ENCODE peak calls at places on chromosomes 16 and 17, in ten cellular contexts. N is foreskin fibroblast, Q is upper lobe of right lung, K is GM06990, H is AG10803, X is GM10248, L is Peyer's patch, M is NB4, I is B cell, G is GM13977. C is an unnamed sample.

GRCh38 chr17:12599185-12599920 is 66.3 kb upstream of the MYOCD start:
- DNase-seq in N (peak), Q (no peak), K (no peak), H (no peak), X (no peak), L (no peak), M (no peak), I (no peak), G (no peak), C (no peak)

GRCh38 chr17:37168731-37169353 is 206.9 kb upstream of the C17orf78 start:
- DNase-seq in N (no peak), Q (no peak), K (no peak), H (no peak), X (no peak), L (no peak), M (peak), I (no peak), G (no peak), C (no peak)

GRCh38 chr17:40442392-40443195 is 656 bp upstream of the IGFBP4 start:
- DNase-seq in N (peak), Q (peak), K (no peak), H (no peak), X (no peak), L (no peak), M (peak), I (peak), G (no peak), C (no peak)

GRCh38 chr17:2892305-2892971 is 96.2 kb downstream of the RAP1GAP2 start:
- DNase-seq in N (peak), Q (no peak), K (no peak), H (peak), X (no peak), L (no peak), M (peak), I (no peak), G (no peak), C (no peak)

GRCh38 chr17:32487460-32488176 is 825 bp downstream of the CDK5R1 start:
- DNase-seq in N (peak), Q (peak), K (peak), H (no peak), X (peak), L (peak), M (no peak), I (peak), G (peak), C (peak)

GRCh38 chr17:71578446-71578845 is 542.4 kb upstream of the SOX9 start:
- DNase-seq in N (no peak), Q (no peak), K (no peak), H (no peak), X (no peak), L (no peak), M (no peak), I (no peak), G (no peak), C (no peak)

GRCh38 chr17:81120149-81120484 is 45.2 kb upstream of the PVALEF start:
- DNase-seq in N (no peak), Q (no peak), K (no peak), H (no peak), X (no peak), L (no peak), M (no peak), I (no peak), G (no peak), C (no peak)

GRCh38 chr17:56995776-56996175 is 17.8 kb downstream of the SCPEP1 start:
- DNase-seq in N (no peak), Q (no peak), K (no peak), H (no peak), X (no peak), L (no peak), M (no peak), I (no peak), G (no peak), C (no peak)

GRCh38 chr16:17885659-17886200 is 415.0 kb upstream of the XYLT1 start:
- DNase-seq in N (no peak), Q (no peak), K (no peak), H (no peak), X (no peak), L (no peak), M (no peak), I (no peak), G (no peak), C (no peak)

GRCh38 chr17:32626371-32626770 is 139.6 kb downstream of the CDK5R1 start:
- DNase-seq in N (no peak), Q (no peak), K (no peak), H (no peak), X (no peak), L (no peak), M (no peak), I (no peak), G (no peak), C (no peak)

GRCh38 chr17:1179112-1179634 is 608 bp downstream of the ABR start:
- DNase-seq in N (peak), Q (no peak), K (no peak), H (no peak), X (no peak), L (no peak), M (no peak), I (peak), G (no peak), C (no peak)

GRCh38 chr16:58088116-58088515 is 41.1 kb downstream of the CFAP20 start:
- DNase-seq in N (no peak), Q (no peak), K (no peak), H (no peak), X (peak), L (no peak), M (no peak), I (no peak), G (no peak), C (no peak)

GRCh38 chr16:1155353-1156110 is 2.6 kb downstream of the CACNA1H start:
- DNase-seq in N (no peak), Q (no peak), K (no peak), H (no peak), X (no peak), L (no peak), M (no peak), I (no peak), G (no peak), C (no peak)

GRCh38 chr16:22217890-22218730 is 12.0 kb downstream of the EEF2K start:
- DNase-seq in N (peak), Q (no peak), K (peak), H (no peak), X (peak), L (peak), M (peak), I (peak), G (peak), C (peak)

GRCh38 chr16:81779540-81780320 is 639 bp downstream of the PLCG2 start:
- DNase-seq in N (peak), Q (peak), K (peak), H (no peak), X (no peak), L (peak), M (peak), I (peak), G (no peak), C (no peak)

GRCh38 chr16:5393070-5393469 is 295.5 kb upstream of the EEF2KMT start:
- DNase-seq in N (no peak), Q (no peak), K (no peak), H (no peak), X (no peak), L (no peak), M (no peak), I (no peak), G (no peak), C (no peak)

GRCh38 chr17:72514888-72515287 is 394.1 kb downstream of the SOX9 start:
- DNase-seq in N (peak), Q (no peak), K (no peak), H (peak), X (no peak), L (no peak), M (no peak), I (no peak), G (no peak), C (no peak)

DNA sequence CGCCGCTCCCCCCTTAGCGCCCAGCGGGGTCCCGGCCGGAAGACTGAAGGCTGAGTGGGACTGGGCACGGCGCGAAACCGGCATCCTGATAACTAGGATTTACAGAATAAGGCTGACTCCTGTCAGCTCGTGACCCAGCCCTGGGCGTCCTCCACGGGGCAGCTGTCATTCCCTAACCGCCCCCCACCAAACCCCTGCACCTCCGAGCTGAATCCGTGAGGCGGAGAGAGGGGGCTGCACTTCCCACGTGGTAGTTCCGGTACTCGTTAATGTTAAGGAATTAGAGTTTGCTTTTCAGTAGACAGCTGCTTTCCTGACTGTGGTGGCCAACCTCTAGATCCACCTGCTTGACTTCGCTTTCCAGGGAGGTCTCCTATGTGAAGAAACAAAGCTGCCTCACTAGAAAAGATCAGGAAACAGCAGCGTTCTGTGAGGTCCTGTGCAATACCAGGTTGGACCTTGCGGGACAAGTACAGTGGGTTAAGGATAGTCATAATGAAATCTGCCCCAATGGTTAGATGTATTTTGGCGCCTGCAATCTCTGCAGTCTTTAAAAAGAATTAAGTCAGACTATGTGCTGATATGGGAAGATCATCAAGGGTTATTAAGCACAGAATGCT is 1.0 kb upstream of the WBP2 start:
- DNase-seq in N (peak), Q (no peak), K (no peak), H (no peak), X (no peak), L (peak), M (no peak), I (no peak), G (no peak), C (no peak)
- TF ChIP-seq CTCF in N (no peak), Q (no peak), K (peak), H (no peak), X (no peak), L (no peak), M (no peak), I (peak), G (peak), C (no peak)

DNA sequence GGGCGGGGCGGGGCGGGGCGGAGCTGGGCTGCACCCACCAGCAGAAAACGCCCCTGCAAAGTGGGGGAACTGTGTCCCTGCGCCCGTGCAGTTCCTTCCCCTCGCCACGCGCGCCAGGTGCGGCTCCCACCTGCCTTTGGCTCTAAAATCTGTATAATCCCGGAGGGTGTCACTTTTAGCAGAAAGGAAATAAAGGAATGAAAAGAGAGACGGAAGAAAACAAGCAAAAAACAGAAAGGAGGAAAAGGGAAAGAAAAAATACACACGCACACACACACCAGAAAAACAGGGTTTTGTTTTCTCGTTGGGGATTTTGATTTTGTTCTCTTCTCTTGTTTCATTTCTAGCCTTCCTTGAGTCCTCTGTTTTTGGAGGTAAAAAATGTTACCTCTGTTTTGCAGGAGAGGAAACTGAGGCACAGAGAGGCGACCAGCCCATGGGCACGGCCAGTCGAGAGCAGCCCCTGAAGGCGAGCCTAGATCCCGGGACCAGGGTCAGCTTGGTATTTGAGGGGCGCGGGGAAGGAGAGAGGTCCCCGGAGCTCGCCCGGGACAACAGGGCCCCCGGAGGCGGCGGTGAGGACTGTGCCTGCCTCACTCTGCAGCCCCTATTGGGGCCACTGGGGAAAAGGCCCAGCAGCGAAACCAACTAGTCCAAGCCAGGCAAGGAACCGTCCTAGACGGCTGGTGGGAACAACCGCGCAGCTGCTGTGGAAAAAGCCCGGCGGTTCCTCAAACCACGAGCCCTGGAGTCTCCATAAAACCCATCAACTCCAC is 594 bp upstream of the CARHSP1 start:
- DNase-seq in N (no peak), Q (no peak), K (no peak), H (no peak), X (no peak), L (no peak), M (peak), I (no peak), G (no peak), C (peak)
- TF ChIP-seq CTCF in N (no peak), Q (no peak), K (no peak), H (no peak), X (no peak), L (peak), M (no peak), I (no peak), G (no peak), C (no peak)

DNA sequence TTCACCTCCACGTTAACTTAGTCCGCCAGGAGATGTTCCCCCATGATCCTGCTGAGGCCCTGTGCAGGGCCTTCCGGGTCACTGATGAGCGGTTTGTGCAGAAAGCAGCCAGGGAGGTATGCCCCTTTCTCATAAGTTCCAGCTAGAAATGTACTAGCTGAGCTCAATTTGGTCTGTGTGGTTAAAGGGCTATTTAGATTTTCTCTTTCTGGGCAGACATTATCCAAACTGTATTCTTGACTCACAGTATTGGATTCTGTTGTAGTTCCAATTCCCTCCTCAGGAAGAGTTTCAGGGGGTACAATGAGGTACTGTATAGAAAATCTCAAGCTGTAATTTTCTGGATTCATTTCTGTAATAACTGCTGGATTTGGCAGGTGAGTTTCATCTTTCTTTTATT is 137.1 kb downstream of the TRIM37 start:
- DNase-seq in N (no peak), Q (no peak), K (no peak), H (no peak), X (no peak), L (no peak), M (no peak), I (no peak), G (no peak), C (no peak)
- TF ChIP-seq CTCF in N (no peak), Q (no peak), K (no peak), H (no peak), X (no peak), L (no peak), M (no peak), I (no peak), G (no peak), C (no peak)

GRCh38 chr17:7840441-7840840 is 6.4 kb downstream of the KDM6B start:
- DNase-seq in N (no peak), Q (no peak), K (no peak), H (no peak), X (no peak), L (no peak), M (no peak), I (no peak), G (no peak), C (no peak)

GRCh38 chr17:7842380-7842949 is 8.4 kb downstream of the KDM6B start:
- DNase-seq in N (peak), Q (peak), K (peak), H (peak), X (peak), L (peak), M (peak), I (peak), G (peak), C (peak)

GRCh38 chr17:7840875-7841274 is 6.9 kb downstream of the KDM6B start:
- DNase-seq in N (no peak), Q (no peak), K (no peak), H (no peak), X (no peak), L (no peak), M (no peak), I (no peak), G (no peak), C (no peak)

GRCh38 chr17:7841622-7842379 is 7.8 kb downstream of the KDM6B start:
- DNase-seq in N (peak), Q (peak), K (peak), H (peak), X (peak), L (peak), M (peak), I (peak), G (peak), C (peak)

DNA sequence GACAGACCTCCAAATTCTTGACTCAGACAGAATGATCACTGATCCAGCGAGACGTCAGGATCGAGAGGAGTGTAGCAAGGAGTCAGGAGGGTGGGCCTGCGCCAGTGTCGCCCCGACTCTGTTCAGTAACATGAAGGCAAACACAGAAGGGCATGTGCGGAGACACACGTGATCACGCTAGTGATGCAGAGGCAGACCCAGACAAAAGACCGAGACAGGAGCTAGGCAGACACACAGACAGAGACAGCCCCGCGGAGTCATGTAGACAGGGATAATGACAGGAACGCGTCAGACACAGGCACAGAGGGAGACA is 7.2 kb downstream of the KDM6B start:
- DNase-seq in N (no peak), Q (no peak), K (no peak), H (no peak), X (no peak), L (no peak), M (no peak), I (no peak), G (no peak), C (no peak)
- TF ChIP-seq CTCF in N (no peak), Q (no peak), K (no peak), H (no peak), X (no peak), L (no peak), M (no peak), I (no peak), G (no peak), C (no peak)

GRCh38 chr17:28552201-28552999 is at the start of gene UNC119:
- DNase-seq in N (peak), Q (peak), K (peak), H (peak), X (peak), L (peak), M (peak), I (peak), G (peak), C (peak)

GRCh38 chr17:28553000-28553505 is 629 bp upstream of the UNC119 start:
- DNase-seq in N (no peak), Q (no peak), K (no peak), H (no peak), X (no peak), L (no peak), M (no peak), I (no peak), G (no peak), C (no peak)

GRCh38 chr17:28555022-28555421 is 2.6 kb upstream of the UNC119 start:
- DNase-seq in N (no peak), Q (no peak), K (no peak), H (no peak), X (no peak), L (no peak), M (no peak), I (no peak), G (no peak), C (no peak)

GRCh38 chr17:28551421-28552186 is 820 bp downstream of the UNC119 start:
- DNase-seq in N (peak), Q (no peak), K (no peak), H (peak), X (peak), L (no peak), M (no peak), I (peak), G (peak), C (no peak)

GRCh38 chr17:28554565-28554964 is 2.1 kb upstream of the UNC119 start:
- DNase-seq in N (no peak), Q (no peak), K (no peak), H (no peak), X (no peak), L (no peak), M (peak), I (no peak), G (no peak), C (no peak)
- TF ChIP-seq CTCF in N (no peak), Q (no peak), K (peak), H (no peak), X (no peak), L (peak), M (peak), I (peak), G (peak), C (no peak)

GRCh38 chr17:64520359-64520758 is 13.6 kb downstream of the CEP95 start:
- DNase-seq in N (no peak), Q (no peak), K (no peak), H (no peak), X (no peak), L (no peak), M (no peak), I (no peak), G (no peak), C (no peak)
- TF ChIP-seq CTCF in N (no peak), Q (no peak), K (no peak), H (no peak), X (no peak), L (no peak), M (no peak), I (no peak), G (no peak), C (no peak)

GRCh38 chr17:78497115-78497540 is 80.1 kb downstream of the DNAH17 start:
- DNase-seq in N (peak), Q (peak), K (no peak), H (peak), X (peak), L (peak), M (peak), I (peak), G (peak), C (peak)
- TF ChIP-seq CTCF in N (peak), Q (peak), K (peak), H (peak), X (peak), L (peak), M (peak), I (peak), G (peak), C (peak)

DNA sequence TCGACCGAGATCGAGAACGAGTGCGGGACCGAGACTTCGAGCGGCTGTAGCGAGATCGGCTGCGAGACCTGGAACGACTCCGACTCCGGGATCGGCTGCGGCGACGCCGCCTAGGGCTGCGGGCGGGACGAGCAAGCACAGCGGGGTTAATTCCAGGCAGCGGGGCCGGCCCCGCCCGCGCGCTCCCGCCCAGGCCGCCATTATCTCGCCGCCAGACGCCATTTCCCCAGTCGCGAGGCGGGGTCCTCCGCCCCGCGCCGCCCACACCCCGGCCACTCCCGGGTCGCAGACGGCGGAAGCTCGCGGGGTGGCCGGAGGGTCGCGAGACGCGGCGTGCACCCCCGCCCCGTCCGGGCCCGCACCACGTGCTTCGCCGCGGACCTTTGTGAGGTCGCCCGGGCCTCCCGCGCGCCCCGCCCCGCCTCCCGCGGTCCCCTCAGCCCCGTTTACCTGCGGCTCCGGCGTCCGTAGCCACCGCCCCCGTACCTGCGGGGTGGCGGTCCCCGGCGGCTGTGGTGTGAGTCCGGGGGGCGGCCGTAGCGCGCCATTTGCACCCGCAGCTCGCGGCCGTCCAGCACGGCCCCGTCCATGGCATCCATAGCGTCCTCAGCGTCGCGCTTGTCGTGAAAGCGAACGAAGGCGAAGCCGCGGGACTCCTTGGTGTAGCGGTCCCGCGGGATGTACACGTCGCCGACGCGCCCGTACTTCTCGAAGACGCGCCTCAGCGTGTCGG is 616 bp downstream of the SRSF2 start:
- DNase-seq in N (peak), Q (peak), K (peak), H (peak), X (peak), L (peak), M (peak), I (peak), G (peak), C (peak)
- TF ChIP-seq CTCF in N (peak), Q (peak), K (no peak), H (peak), X (no peak), L (peak), M (no peak), I (no peak), G (peak), C (peak)